ENCODE peak calls at places on chromosomes 7 and 10, in four cellular contexts. X is mesendoderm, P is IMR-90, R is H1. L is an unnamed sample.

GRCh38 chr7:26549281-26549943 is 257.8 kb downstream of the SNX10 start:
- DNase-seq in X (no peak), P (no peak), R (no peak), L (no peak)

GRCh38 chr7:97118306-97118917 is 914 bp downstream of the SDHAF3 start:
- DNase-seq in X (no peak), P (no peak), R (no peak), L (no peak)

GRCh38 chr10:80158598-80159127 is 26.1 kb downstream of the PLAC9 start:
- DNase-seq in X (peak; percentile 38), P (peak; percentile 99), R (no peak), L (no peak)

GRCh38 chr7:114426824-114427223 is 12.2 kb downstream of the FOXP2 start:
- DNase-seq in X (peak; percentile 29), P (peak; percentile 36), R (no peak), L (no peak)

GRCh38 chr7:3309140-3309539 is 8.1 kb downstream of the SDK1 start:
- DNase-seq in X (no peak), P (peak; percentile 22), R (no peak), L (no peak)

GRCh38 chr10:124341768-124342135 is 77.0 kb downstream of the OAT start:
- DNase-seq in X (no peak), P (no peak), R (no peak), L (no peak)

GRCh38 chr7:131183611-131184119 is 144.0 kb upstream of the MKLN1 start:
- DNase-seq in X (no peak), P (peak; percentile 15), R (no peak), L (no peak)

GRCh38 chr7:26680616-26681015 is 183.8 kb downstream of the SKAP2 start:
- DNase-seq in X (no peak), P (no peak), R (no peak), L (no peak)

GRCh38 chr7:151936207-151936606 is 20.0 kb upstream of the GALNTL5 start:
- DNase-seq in X (no peak), P (no peak), R (no peak), L (no peak)

GRCh38 chr10:6061056-6061455 is 1.1 kb downstream of the IL2RA start:
- DNase-seq in X (no peak), P (no peak), R (no peak), L (no peak)

GRCh38 chr10:71222541-71223364 is 10.4 kb downstream of the UNC5B start:
- DNase-seq in X (peak; percentile 63), P (peak; percentile 79), R (no peak), L (no peak)

GRCh38 chr7:45048748-45049147 is 40.0 kb downstream of the NACAD start:
- DNase-seq in X (no peak), P (no peak), R (no peak), L (no peak)

GRCh38 chr10:80480852-80481251 is 26.7 kb downstream of the TSPAN14 start:
- DNase-seq in X (no peak), P (no peak), R (no peak), L (no peak)

GRCh38 chr7:134685250-134685649 is 38.6 kb downstream of the BPGM start:
- DNase-seq in X (no peak), P (peak; percentile 44), R (no peak), L (no peak)

GRCh38 chr7:148695953-148696352 is 2.8 kb upstream of the CUL1 start:
- DNase-seq in X (no peak), P (no peak), R (no peak), L (no peak)

GRCh38 chr10:323651-324293 is 188.5 kb downstream of the ZMYND11 start:
- DNase-seq in X (no peak), P (peak; percentile 97), R (no peak), L (no peak)

GRCh38 chr7:44051611-44052220 is 7.2 kb downstream of the DBNL start:
- DNase-seq in X (no peak), P (no peak), R (no peak), L (no peak)

GRCh38 chr7:28354601-28355062 is 57.7 kb upstream of the CREB5 start:
- DNase-seq in X (no peak), P (peak; percentile 99), R (no peak), L (no peak)

GRCh38 chr7:41886906-41887311 is 184.0 kb upstream of the INHBA start:
- DNase-seq in X (peak; percentile 70), P (peak; percentile 98), R (no peak), L (no peak)

GRCh38 chr7:84757756-84758155 is 429.1 kb downstream of the SEMA3D start:
- DNase-seq in X (no peak), P (no peak), R (no peak), L (no peak)

GRCh38 chr7:154566877-154567276 is 436.0 kb downstream of the PAXIP1 start:
- DNase-seq in X (peak; percentile 17), P (no peak), R (no peak), L (no peak)

GRCh38 chr7:155965010-155965409 is 152.7 kb upstream of the SHH start:
- DNase-seq in X (no peak), P (peak; percentile 26), R (no peak), L (no peak)

GRCh38 chr7:103540986-103541385 is 95.0 kb upstream of the SLC26A5 start:
- DNase-seq in X (no peak), P (no peak), R (no peak), L (no peak)

GRCh38 chr10:32239770-32240169 is 107.2 kb downstream of the EPC1 start:
- DNase-seq in X (no peak), P (peak; percentile 69), R (no peak), L (no peak)

GRCh38 chr7:140417456-140418155 is 13.7 kb downstream of the RAB19 start:
- DNase-seq in X (no peak), P (no peak), R (no peak), L (no peak)

GRCh38 chr7:121313793-121314676 is 14.8 kb upstream of the WNT16 start:
- DNase-seq in X (peak; percentile 37), P (no peak), R (no peak), L (no peak)

GRCh38 chr10:123576706-123577105 is 89.4 kb upstream of the GPR26 start:
- DNase-seq in X (no peak), P (no peak), R (no peak), L (no peak)

GRCh38 chr10:29946953-29947700 is 112.3 kb downstream of the JCAD start:
- DNase-seq in X (peak; percentile 34), P (peak; percentile 94), R (peak; percentile 50), L (no peak)

GRCh38 chr7:133941496-133941895 is 185.6 kb upstream of the LRGUK start:
- DNase-seq in X (no peak), P (peak; percentile 74), R (no peak), L (no peak)

GRCh38 chr7:30764030-30764991 is 6.9 kb upstream of the MINDY4 start:
- DNase-seq in X (no peak), P (peak; percentile 34), R (no peak), L (no peak)

GRCh38 chr7:469591-469961 is 50.1 kb downstream of the PDGFA start:
- DNase-seq in X (no peak), P (no peak), R (peak; percentile 39), L (no peak)

GRCh38 chr7:46129831-46130230 is 208.8 kb upstream of the IGFBP3 start:
- DNase-seq in X (peak; percentile 35), P (no peak), R (no peak), L (no peak)

GRCh38 chr10:72257051-72257892 is 16.5 kb upstream of the DDIT4 start:
- DNase-seq in X (no peak), P (no peak), R (no peak), L (no peak)

GRCh38 chr10:60235001-60235400 is 154.7 kb downstream of the ANK3 start:
- DNase-seq in X (no peak), P (peak; percentile 54), R (no peak), L (no peak)

GRCh38 chr10:63365976-63366765 is 99.6 kb downstream of the JMJD1C start:
- DNase-seq in X (peak; percentile 23), P (no peak), R (no peak), L (peak; percentile 4)

DNA sequence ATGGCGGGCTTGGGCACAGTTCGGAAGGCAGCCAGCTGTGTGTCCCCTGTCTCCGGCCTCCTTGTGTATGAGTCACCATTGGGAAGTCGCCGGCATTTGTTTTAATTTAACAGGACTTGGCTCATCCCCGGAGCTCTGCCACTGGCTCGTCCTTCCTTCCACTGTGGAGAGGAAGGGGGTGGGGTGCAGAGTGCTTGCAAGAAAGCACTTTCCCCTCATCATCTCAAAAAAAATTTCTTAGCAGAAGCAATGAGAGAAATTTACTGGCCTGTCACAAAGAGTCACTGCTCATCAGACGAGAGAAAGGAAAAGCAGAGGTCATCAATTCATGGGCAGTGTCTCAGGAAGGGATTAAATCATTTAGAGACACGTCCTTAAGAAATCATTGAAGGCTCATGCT is 93.2 kb downstream of the BMS1 start:
- DNase-seq in X (peak; percentile 23), P (peak; percentile 10), R (no peak), L (no peak)
- H3K23ac ChIP-seq in X (no peak overlapping the region), P (no peak overlapping the region), R (no peak overlapping the region), L (no peak overlapping the region)

GRCh38 chr10:15346440-15347141 is 24.5 kb downstream of the FAM171A1 start:
- DNase-seq in X (no peak), P (peak; percentile 55), R (no peak), L (no peak)

GRCh38 chr10:15349133-15349532 is 22.0 kb downstream of the FAM171A1 start:
- DNase-seq in X (no peak), P (no peak), R (no peak), L (no peak)

GRCh38 chr10:15345450-15345849 is 25.6 kb downstream of the FAM171A1 start:
- DNase-seq in X (no peak), P (no peak), R (no peak), L (no peak)

GRCh38 chr10:15348579-15348978 is 22.5 kb downstream of the FAM171A1 start:
- DNase-seq in X (no peak), P (peak; percentile 41), R (no peak), L (no peak)

GRCh38 chr10:15347205-15347604 is 23.9 kb downstream of the FAM171A1 start:
- DNase-seq in X (no peak), P (no peak), R (no peak), L (no peak)
- H2BK15ac ChIP-seq in X (no peak overlapping the region), P (no peak overlapping the region), R (no peak overlapping the region), L (no peak overlapping the region)

GRCh38 chr10:11444148-11444516 is 167.3 kb downstream of the USP6NL start:
- DNase-seq in X (no peak), P (no peak), R (peak; percentile 45), L (no peak)
- H3K4ac ChIP-seq in X (no peak overlapping the region), P (no peak overlapping the region), R (peak overlapping the region; percentile 12), L (no peak overlapping the region)

DNA sequence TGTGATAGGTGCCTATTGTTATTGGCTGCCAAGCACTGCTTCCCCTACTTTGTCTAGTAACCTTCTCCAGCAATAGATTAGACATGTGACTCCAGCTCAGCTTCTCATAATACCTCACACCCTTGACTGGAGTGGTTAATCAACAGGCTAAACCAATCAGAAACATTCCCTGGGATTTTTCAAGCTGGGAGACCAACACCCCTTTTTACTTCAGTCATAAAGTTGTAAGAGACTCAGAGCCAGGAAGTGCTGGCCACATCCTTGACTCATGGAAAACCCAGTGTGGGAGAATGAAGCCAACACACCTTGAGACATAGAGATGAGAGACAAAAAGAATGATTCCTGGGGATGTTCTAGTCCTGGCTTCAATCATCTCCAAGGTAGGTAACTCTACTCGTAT is 62.6 kb upstream of the HECTD2 start:
- DNase-seq in X (no peak), P (peak; percentile 25), R (no peak), L (no peak)
- H3K23ac ChIP-seq in X (no peak overlapping the region), P (no peak overlapping the region), R (no peak overlapping the region), L (no peak overlapping the region)

L was measured in neuronal stem cell.